ENCODE peak calls at places on chromosomes 6 and 20, in ten cellular contexts. B, Z, J, F, V, Y, A, M, O and D are unnamed samples.
A peak's percentile ranks its signal among the peaks of the same experiment; 100 is the strongest.

GRCh38 chr6:69422474-69422873 is 374.3 kb downstream of the LMBRD1 start:
- DNase-seq in V (no peak), Z (no peak), M (no peak), B (no peak), A (no peak), Y (no peak), F (no peak), J (no peak), O (no peak), D (peak; percentile 24)

GRCh38 chr20:53570446-53571276 is 23.0 kb downstream of the ZNF217 start:
- DNase-seq in O (no peak), V (no peak), A (no peak), M (no peak), J (no peak), Y (no peak), Z (no peak), F (no peak), B (no peak), D (no peak)

GRCh38 chr6:138620630-138621029 is 121.3 kb upstream of the NHSL1 start:
- DNase-seq in J (no peak), B (no peak), Y (no peak), V (no peak), Z (no peak), O (no peak), A (no peak), M (no peak), F (no peak), D (no peak)

GRCh38 chr6:12113190-12113578 is 101.1 kb downstream of the HIVEP1 start:
- DNase-seq in F (no peak), A (no peak), B (no peak), Y (peak; percentile 34), J (no peak), V (no peak), M (peak; percentile 51), Z (no peak), O (no peak), D (no peak)

GRCh38 chr6:134211297-134211696 is 106.6 kb downstream of the SGK1 start:
- DNase-seq in Z (no peak), A (no peak), F (no peak), Y (no peak), M (no peak), O (no peak), J (no peak), V (no peak), B (no peak), D (no peak)

GRCh38 chr6:93412452-93412851 is 6.9 kb downstream of the EPHA7 start:
- DNase-seq in J (no peak), V (no peak), A (no peak), B (no peak), Y (no peak), O (no peak), F (no peak), Z (no peak), M (no peak), D (no peak)

GRCh38 chr6:118697554-118697953 is 46.2 kb upstream of the CEP85L start:
- DNase-seq in Z (no peak), Y (peak; percentile 87), M (no peak), O (no peak), A (no peak), J (no peak), B (no peak), F (no peak), V (no peak), D (no peak)

GRCh38 chr6:4084444-4085328 is 5.7 kb upstream of the FAM217A start:
- DNase-seq in Y (no peak), M (no peak), O (no peak), J (no peak), F (no peak), A (no peak), V (no peak), Z (no peak), B (no peak), D (no peak)

GRCh38 chr20:2799688-2800589 is 488 bp downstream of the CPXM1 start:
- DNase-seq in A (peak; percentile 28), M (peak; percentile 12), B (no peak), V (no peak), J (peak; percentile 5), F (no peak), Z (peak; percentile 76), O (no peak), Y (no peak), D (peak; percentile 28)

GRCh38 chr6:93183513-93183912 is 235.8 kb downstream of the EPHA7 start:
- DNase-seq in Y (no peak), M (no peak), Z (no peak), J (peak; percentile 12), F (no peak), O (no peak), B (no peak), A (no peak), V (no peak), D (peak; percentile 56)

GRCh38 chr20:45629496-45630100 is at the start of gene WFDC10A:
- DNase-seq in B (no peak), F (peak; percentile 81), O (no peak), Y (peak; percentile 22), V (no peak), M (peak; percentile 47), A (peak; percentile 72), J (peak; percentile 77), Z (no peak), D (peak; percentile 65)

GRCh38 chr6:110035321-110035720 is 57.2 kb downstream of the GPR6 start:
- DNase-seq in Z (no peak), V (no peak), A (no peak), B (no peak), F (no peak), Y (no peak), J (no peak), M (no peak), O (no peak), D (no peak)

GRCh38 chr20:59518881-59519706 is 85.2 kb upstream of the PHACTR3 start:
- DNase-seq in Z (no peak), B (peak; percentile 8), M (peak; percentile 50), Y (peak; percentile 34), A (peak; percentile 82), O (no peak), V (no peak), J (peak; percentile 69), F (no peak), D (peak; percentile 46)

GRCh38 chr6:139891471-139891870 is 517.0 kb upstream of the CITED2 start:
- DNase-seq in Y (peak; percentile 13), V (no peak), Z (no peak), O (no peak), B (no peak), J (no peak), F (no peak), A (no peak), M (no peak), D (no peak)

GRCh38 chr6:34585512-34586045 is 29.4 kb upstream of the SPDEF start:
- DNase-seq in M (peak; percentile 53), J (no peak), A (no peak), F (no peak), B (no peak), O (no peak), Y (peak; percentile 64), Z (peak; percentile 76), V (no peak), D (no peak)